ENCODE peak calls at places on chromosomes 3 and 15, in four cellular contexts. D is H1, W is SK-N-SH, K is K562. A is an unnamed sample.

GRCh38 chr3:114760679-114761078 is 386.4 kb downstream of the ZBTB20 start:
- DNase-seq in D (no peak), W (no peak), K (no peak), A (no peak)

GRCh38 chr3:106120334-106120733 is 251.5 kb upstream of the CBLB start:
- DNase-seq in D (no peak), K (no peak), W (no peak), A (no peak)

GRCh38 chr3:50158747-50159146 is 3.6 kb downstream of the SEMA3F start:
- DNase-seq in K (no peak), W (no peak), D (no peak), A (no peak)

GRCh38 chr3:150736903-150737832 is 25.8 kb downstream of the SIAH2 start:
- DNase-seq in K (no peak), D (no peak), W (no peak), A (no peak)

GRCh38 chr3:58411851-58412830 is 21.5 kb downstream of the PDHB start:
- DNase-seq in K (no peak), D (no peak), W (no peak), A (no peak)

GRCh38 chr3:8734137-8734878 is 706 bp downstream of the CAV3 start:
- DNase-seq in D (no peak), K (no peak), W (no peak), A (no peak)

GRCh38 chr3:27458929-27459328 is 25.3 kb downstream of the SLC4A7 start:
- DNase-seq in D (no peak), K (no peak), W (no peak), A (no peak)

GRCh38 chr3:178352300-178353021 is 183.8 kb upstream of the KCNMB2 start:
- DNase-seq in K (no peak), D (peak; percentile 13), W (no peak), A (no peak)

GRCh38 chr3:171351676-171352075 is 108.5 kb downstream of the TNIK start:
- DNase-seq in W (no peak), K (no peak), D (no peak), A (no peak)

GRCh38 chr3:77254967-77255831 is 215.3 kb downstream of the ROBO2 start:
- DNase-seq in D (no peak), K (peak; percentile 42), W (peak; percentile 65), A (no peak)

GRCh38 chr3:190497809-190498208 is 16.1 kb upstream of the IL1RAP start:
- DNase-seq in D (no peak), W (no peak), K (no peak), A (no peak)

GRCh38 chr15:69830425-69830824 is 267.3 kb downstream of the TLE3 start:
- DNase-seq in K (no peak), W (no peak), D (no peak), A (no peak)

GRCh38 chr3:27669505-27670085 is 52.5 kb downstream of the EOMES start:
- DNase-seq in W (no peak), D (no peak), K (no peak), A (peak; percentile 42)

DNA sequence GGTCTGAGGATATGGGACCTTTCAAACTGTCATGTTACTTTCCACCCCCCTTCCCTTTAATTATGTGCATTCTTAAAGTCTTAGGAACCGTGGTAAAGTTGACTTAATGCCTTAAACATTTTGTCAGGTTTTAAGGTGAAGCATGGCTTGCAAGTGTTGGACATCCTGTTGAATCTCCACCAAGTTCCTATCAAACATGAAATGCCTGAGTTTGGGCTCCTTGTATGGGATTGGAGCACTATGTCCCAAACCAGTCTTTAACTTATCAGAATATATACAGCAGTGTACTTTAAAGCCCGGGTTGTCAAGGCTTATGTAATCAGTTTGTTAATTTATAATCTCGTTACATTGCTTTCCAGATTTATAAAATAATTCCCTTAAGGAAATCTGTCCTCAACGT is 1.2 kb downstream of the SNRK start:
- DNase-seq in K (no peak), W (no peak), D (no peak), A (no peak)
- H3K4me1 ChIP-seq in K (peaks cover 12% of the 10 kb centered on the region), W (peaks cover 15% of the 10 kb centered on the region), D (peaks cover 8% of the 10 kb centered on the region), A (peaks cover 14% of the 10 kb centered on the region)

DNA sequence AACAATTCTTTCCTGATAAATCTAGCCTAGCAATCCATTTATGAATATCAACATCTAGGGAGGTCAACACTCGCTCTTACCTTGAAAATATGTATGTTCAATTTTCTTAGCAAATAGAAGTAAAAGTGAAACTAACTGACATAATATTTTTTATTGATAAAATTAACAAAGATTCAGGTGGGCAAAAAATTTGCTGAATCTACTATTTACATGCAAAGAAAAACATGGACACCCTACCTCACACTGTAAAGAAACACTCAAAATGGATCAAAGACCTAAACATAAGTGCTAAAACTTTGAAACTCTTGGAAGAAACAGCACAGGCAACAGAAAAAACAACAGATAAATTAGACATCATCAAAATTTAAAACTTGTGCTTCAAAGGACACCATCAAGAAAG is 151.6 kb upstream of the MYRIP start:
- DNase-seq in K (no peak), D (no peak), W (no peak), A (no peak)
- TF ChIP-seq NRF1 in K (no peak), D (no peak), W (no peak), A (no peak)

GRCh38 chr3:53154731-53155320 is 6.2 kb upstream of the PRKCD start:
- DNase-seq in W (no peak), D (no peak), K (no peak), A (no peak)
- H3K4me1 ChIP-seq in W (peaks cover under 1% of the 10 kb centered on the region), D (no peaks in the 10 kb centered on the region), K (no peaks in the 10 kb centered on the region), A (peaks cover 12% of the 10 kb centered on the region)

GRCh38 chr15:78418239-78418638 is 19.8 kb upstream of the IREB2 start:
- DNase-seq in W (no peak), D (no peak), K (no peak), A (no peak)

GRCh38 chr15:78419331-78419730 is 18.7 kb upstream of the IREB2 start:
- DNase-seq in K (no peak), D (no peak), W (no peak), A (no peak)

GRCh38 chr15:78414608-78415250 is 23.3 kb upstream of the IREB2 start:
- DNase-seq in W (no peak), D (no peak), K (no peak), A (no peak)

GRCh38 chr15:78418681-78419080 is 19.3 kb upstream of the IREB2 start:
- DNase-seq in D (no peak), K (no peak), W (no peak), A (no peak)

DNA sequence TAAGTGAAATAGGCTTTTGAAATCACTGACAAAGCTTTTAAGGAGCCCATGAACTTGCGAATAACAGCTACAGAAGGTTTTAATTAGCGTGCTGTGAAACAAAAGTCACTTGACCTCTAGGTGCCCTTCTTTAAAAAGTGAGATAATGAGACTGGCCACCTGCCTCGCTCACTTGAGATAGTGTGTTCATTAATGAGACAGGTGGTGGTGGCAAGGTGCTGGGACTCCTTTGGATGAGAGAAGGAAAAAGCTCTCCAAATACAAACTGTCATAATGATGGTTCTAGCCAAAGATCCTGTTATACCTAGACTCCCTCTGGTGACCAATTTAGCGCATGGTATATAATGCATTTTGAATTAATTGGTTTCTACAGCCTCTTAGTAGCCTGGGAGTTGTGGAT is 22.7 kb upstream of the IREB2 start:
- DNase-seq in K (peak; percentile 21), D (no peak), W (no peak), A (no peak)
- TF ChIP-seq NRF1 in K (no peak), D (no peak), W (no peak), A (no peak)

GRCh38 chr3:195394024-195394423 is 48.8 kb downstream of the ACAP2 start:
- DNase-seq in K (no peak), W (no peak), D (no peak), A (no peak)

GRCh38 chr3:195397524-195397923 is 45.3 kb downstream of the ACAP2 start:
- DNase-seq in D (no peak), W (no peak), K (no peak), A (no peak)

GRCh38 chr3:195395208-195395816 is 47.5 kb downstream of the ACAP2 start:
- DNase-seq in K (no peak), W (no peak), D (no peak), A (no peak)

DNA sequence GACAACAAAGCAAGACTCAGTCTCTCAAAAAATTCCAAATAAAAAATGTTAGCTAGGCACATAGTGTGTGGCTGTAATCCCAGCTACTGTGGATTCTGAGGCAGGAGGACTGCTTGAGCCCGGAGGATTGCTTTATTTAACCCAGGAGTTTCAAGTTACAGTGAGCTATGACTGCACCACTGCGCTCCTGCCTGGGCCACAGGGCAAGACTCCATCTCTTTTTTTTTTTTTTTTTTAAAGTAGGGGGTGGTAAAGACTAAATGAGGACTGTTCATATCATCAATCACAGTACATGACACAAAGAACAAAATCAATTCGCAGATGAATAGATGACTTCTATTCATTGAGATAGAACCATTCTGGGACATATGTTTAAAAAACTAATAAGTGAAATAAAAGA is 48.1 kb downstream of the ACAP2 start:
- DNase-seq in K (no peak), W (no peak), D (no peak), A (no peak)
- H3K4me1 ChIP-seq in K (peaks cover 5% of the 10 kb centered on the region), W (no peaks in the 10 kb centered on the region), D (peaks cover 4% of the 10 kb centered on the region), A (peaks cover 27% of the 10 kb centered on the region)

GRCh38 chr3:184314700-184315505 is 497 bp downstream of the EIF4G1 start:
- DNase-seq in W (peak; percentile 87), D (no peak), K (peak; percentile 86), A (no peak)
- TF ChIP-seq NRF1 in W (peak; percentile 60), D (no peak), K (peak; percentile 48), A (peak; percentile 10)